ENCODE peak calls at places on chromosomes 3 and 15, in six cellular contexts. Y, L, Z, J, B and F are unnamed samples.

GRCh38 chr15:67196672-67197363 is 57.6 kb downstream of the AAGAB start:
- DNase-seq in Y (no peak), L (no peak), Z (peak; percentile 67), J (no peak), B (no peak), F (no peak)

GRCh38 chr15:64092864-64093626 is 593 bp downstream of the CIAO2A start:
- DNase-seq in Y (peak; percentile 26), L (peak; percentile 50), Z (peak; percentile 29), J (peak; percentile 53), B (peak; percentile 78), F (peak; percentile 71)

GRCh38 chr3:39130026-39130425 is 22.5 kb downstream of the TTC21A start:
- DNase-seq in Y (no peak), L (no peak), Z (no peak), J (no peak), B (no peak), F (no peak)

GRCh38 chr15:66503780-66504562 is 684 bp downstream of the RPL4 start:
- DNase-seq in Y (no peak), L (no peak), Z (no peak), J (peak; percentile 26), B (no peak), F (no peak)

GRCh38 chr3:135800071-135800549 is 165.4 kb upstream of the PPP2R3A start:
- DNase-seq in Y (no peak), L (no peak), Z (no peak), J (no peak), B (no peak), F (no peak)

GRCh38 chr3:134149286-134149685 is 101.4 kb downstream of the RYK start:
- DNase-seq in Y (no peak), L (no peak), Z (no peak), J (no peak), B (no peak), F (no peak)

GRCh38 chr3:178966299-178967183 is 105.1 kb downstream of the ZMAT3 start:
- DNase-seq in Y (no peak), L (no peak), Z (no peak), J (no peak), B (no peak), F (peak; percentile 47)

GRCh38 chr3:50330330-50330729 is 2.3 kb upstream of the TUSC2 start:
- DNase-seq in Y (no peak), L (no peak), Z (peak; percentile 20), J (no peak), B (no peak), F (no peak)

GRCh38 chr3:50254577-50255250 is 14.2 kb upstream of the SEMA3B start:
- DNase-seq in Y (no peak), L (peak; percentile 52), Z (peak; percentile 74), J (no peak), B (peak; percentile 77), F (no peak)

GRCh38 chr3:12796171-12797123 is at the start of gene CAND2:
- DNase-seq in Y (peak; percentile 58), L (peak; percentile 5), Z (peak; percentile 77), J (peak; percentile 83), B (peak; percentile 62), F (peak; percentile 58)

GRCh38 chr15:71080166-71080565 is 35.1 kb upstream of the THSD4 start:
- DNase-seq in Y (no peak), L (no peak), Z (no peak), J (no peak), B (no peak), F (no peak)

GRCh38 chr3:107271787-107272387 is 105.4 kb upstream of the CCDC54 start:
- DNase-seq in Y (no peak), L (no peak), Z (no peak), J (peak; percentile 14), B (no peak), F (peak; percentile 52)

GRCh38 chr15:100944237-100944875 is 25.2 kb downstream of the LRRK1 start:
- DNase-seq in Y (no peak), L (no peak), Z (no peak), J (no peak), B (no peak), F (no peak)
- H3K27me3 ChIP-seq in Y (no peaks in the 10 kb centered on the region), L (no peaks in the 10 kb centered on the region), Z (no peaks in the 10 kb centered on the region), J (peaks cover 17% of the 10 kb centered on the region), B (no peaks in the 10 kb centered on the region), F (no peaks in the 10 kb centered on the region)

GRCh38 chr15:65421360-65422215 is 1.2 kb downstream of the IGDCC4 start:
- DNase-seq in Y (no peak), L (no peak), Z (peak; percentile 33), J (peak; percentile 69), B (peak; percentile 67), F (peak; percentile 98)
- H3K27ac ChIP-seq in Y (no peak overlapping the region), L (no peak overlapping the region), Z (peak overlapping the region; percentile 29), J (peak overlapping the region; percentile 16), B (no peak overlapping the region), F (peak overlapping the region; percentile 84)

GRCh38 chr3:193978446-193978845 is 157.5 kb upstream of the HES1 start:
- DNase-seq in Y (no peak), L (no peak), Z (no peak), J (no peak), B (no peak), F (no peak)
- H3K27me3 ChIP-seq in Y (no peaks in the 10 kb centered on the region), L (peaks cover 74% of the 10 kb centered on the region), Z (no peaks in the 10 kb centered on the region), J (no peaks in the 10 kb centered on the region), B (no peaks in the 10 kb centered on the region), F (no peaks in the 10 kb centered on the region)

DNA sequence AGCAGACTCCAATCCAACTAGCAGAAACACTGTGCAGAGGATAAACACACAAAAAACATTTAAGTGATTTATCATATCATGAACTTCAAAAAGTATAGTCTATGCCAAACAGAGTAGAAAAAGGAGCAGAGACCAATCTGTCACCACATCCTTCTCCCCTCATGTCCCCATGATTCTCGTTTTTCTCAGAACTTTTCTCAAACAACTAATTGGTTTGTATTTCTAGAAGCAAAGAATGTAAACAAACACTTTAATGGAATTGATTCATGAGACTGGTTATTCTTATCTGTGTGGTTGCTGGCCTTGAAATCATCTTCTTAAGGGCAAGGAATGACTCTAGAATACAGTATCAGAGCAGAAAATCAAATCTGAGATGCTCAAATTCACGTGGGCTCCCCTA is 294.2 kb upstream of the THBS1 start:
- DNase-seq in Y (no peak), L (no peak), Z (no peak), J (no peak), B (no peak), F (no peak)
- H3K27ac ChIP-seq in Y (no peak overlapping the region), L (no peak overlapping the region), Z (peak overlapping the region; percentile 39), J (no peak overlapping the region), B (no peak overlapping the region), F (no peak overlapping the region)

GRCh38 chr15:59976480-59976879 is 27.6 kb upstream of the FOXB1 start:
- DNase-seq in Y (no peak), L (no peak), Z (no peak), J (no peak), B (no peak), F (no peak)
- H3K27me3 ChIP-seq in Y (peaks cover 3% of the 10 kb centered on the region), L (no peaks in the 10 kb centered on the region), Z (no peaks in the 10 kb centered on the region), J (no peaks in the 10 kb centered on the region), B (peaks cover 3% of the 10 kb centered on the region), F (no peaks in the 10 kb centered on the region)

GRCh38 chr3:34066328-34066727 is 267.9 kb downstream of the PDCD6IP start:
- DNase-seq in Y (no peak), L (no peak), Z (no peak), J (no peak), B (no peak), F (no peak)
- H3K27ac ChIP-seq in Y (peak overlapping the region; percentile 80), L (no peak overlapping the region), Z (no peak overlapping the region), J (no peak overlapping the region), B (no peak overlapping the region), F (peak overlapping the region; percentile 63)